ENCODE peak calls at places on chromosomes 11 and 22, in ten cellular contexts. One of them, this sample, is unnamed.

GRCh38 chr22:49320714-49321476 is 506.8 kb downstream of the BRD1 start:
- DNase-seq in fibroblast of mammary gland: no peak
- DNase-seq in stimulated activated CD4-positive, alpha-beta T cell treated with anti-CD3 and anti-CD28 coated beads, Interleukin-12 subunit alpha, Interleukin-12 subunit beta, amount 100 ng/mL, for 24 hours: no peak
- DNase-seq in astrocyte of the spinal cord: no peak
- DNase-seq in HT-29: no peak
- DNase-seq in amniotic stem cell: no peak
- DNase-seq in trophoblast cell: no peak
- DNase-seq in kidney: peak
- DNase-seq in activated CD4-positive, CD25-positive, alpha-beta regulatory T cell: no peak
- DNase-seq in RWPE1: no peak
- DNase-seq in this sample: no peak

GRCh38 chr11:18761741-18762140 is 29.9 kb downstream of the PTPN5 start:
- DNase-seq in HT-29: no peak
- DNase-seq in fibroblast of mammary gland: no peak
- DNase-seq in stimulated activated CD4-positive, alpha-beta T cell treated with anti-CD3 and anti-CD28 coated beads, Interleukin-12 subunit alpha, Interleukin-12 subunit beta, amount 100 ng/mL, for 24 hours: no peak
- DNase-seq in kidney: no peak
- DNase-seq in astrocyte of the spinal cord: no peak
- DNase-seq in RWPE1: no peak
- DNase-seq in amniotic stem cell: no peak
- DNase-seq in trophoblast cell: no peak
- DNase-seq in activated CD4-positive, CD25-positive, alpha-beta regulatory T cell: no peak
- DNase-seq in this sample: no peak

GRCh38 chr22:22684605-22685561 is 40.5 kb downstream of the GGTLC2 start:
- DNase-seq in kidney: no peak
- DNase-seq in HT-29: peak
- DNase-seq in fibroblast of mammary gland: peak
- DNase-seq in activated CD4-positive, CD25-positive, alpha-beta regulatory T cell: no peak
- DNase-seq in stimulated activated CD4-positive, alpha-beta T cell treated with anti-CD3 and anti-CD28 coated beads, Interleukin-12 subunit alpha, Interleukin-12 subunit beta, amount 100 ng/mL, for 24 hours: no peak
- DNase-seq in astrocyte of the spinal cord: peak
- DNase-seq in RWPE1: no peak
- DNase-seq in trophoblast cell: peak
- DNase-seq in amniotic stem cell: peak
- DNase-seq in this sample: no peak

GRCh38 chr11:71563401-71563800 is 2.0 kb upstream of the KRTAP5-10 start:
- DNase-seq in trophoblast cell: peak
- DNase-seq in fibroblast of mammary gland: peak
- DNase-seq in HT-29: peak
- DNase-seq in amniotic stem cell: peak
- DNase-seq in RWPE1: peak
- DNase-seq in astrocyte of the spinal cord: peak
- DNase-seq in stimulated activated CD4-positive, alpha-beta T cell treated with anti-CD3 and anti-CD28 coated beads, Interleukin-12 subunit alpha, Interleukin-12 subunit beta, amount 100 ng/mL, for 24 hours: peak
- DNase-seq in activated CD4-positive, CD25-positive, alpha-beta regulatory T cell: no peak
- DNase-seq in kidney: no peak
- DNase-seq in this sample: no peak

GRCh38 chr11:68963779-68964178 is 17.0 kb downstream of the MRGPRD start:
- DNase-seq in kidney: peak
- DNase-seq in astrocyte of the spinal cord: no peak
- DNase-seq in HT-29: no peak
- DNase-seq in activated CD4-positive, CD25-positive, alpha-beta regulatory T cell: no peak
- DNase-seq in trophoblast cell: peak
- DNase-seq in RWPE1: no peak
- DNase-seq in amniotic stem cell: no peak
- DNase-seq in fibroblast of mammary gland: no peak
- DNase-seq in stimulated activated CD4-positive, alpha-beta T cell treated with anti-CD3 and anti-CD28 coated beads, Interleukin-12 subunit alpha, Interleukin-12 subunit beta, amount 100 ng/mL, for 24 hours: no peak
- DNase-seq in this sample: no peak

GRCh38 chr22:46297151-46297819 is 615 bp downstream of the GTSE1 start:
- DNase-seq in amniotic stem cell: no peak
- DNase-seq in astrocyte of the spinal cord: peak
- DNase-seq in RWPE1: peak
- DNase-seq in trophoblast cell: peak
- DNase-seq in kidney: no peak
- DNase-seq in activated CD4-positive, CD25-positive, alpha-beta regulatory T cell: no peak
- DNase-seq in fibroblast of mammary gland: peak
- DNase-seq in stimulated activated CD4-positive, alpha-beta T cell treated with anti-CD3 and anti-CD28 coated beads, Interleukin-12 subunit alpha, Interleukin-12 subunit beta, amount 100 ng/mL, for 24 hours: peak
- DNase-seq in HT-29: peak
- DNase-seq in this sample: no peak

GRCh38 chr11:72303179-72303578 is 59.2 kb upstream of the PHOX2A start:
- DNase-seq in RWPE1: no peak
- DNase-seq in HT-29: no peak
- DNase-seq in fibroblast of mammary gland: no peak
- DNase-seq in astrocyte of the spinal cord: no peak
- DNase-seq in amniotic stem cell: no peak
- DNase-seq in trophoblast cell: no peak
- DNase-seq in activated CD4-positive, CD25-positive, alpha-beta regulatory T cell: no peak
- DNase-seq in kidney: no peak
- DNase-seq in stimulated activated CD4-positive, alpha-beta T cell treated with anti-CD3 and anti-CD28 coated beads, Interleukin-12 subunit alpha, Interleukin-12 subunit beta, amount 100 ng/mL, for 24 hours: no peak
- DNase-seq in this sample: no peak

GRCh38 chr11:126197277-126197939 is 14.0 kb downstream of the RPUSD4 start:
- DNase-seq in kidney: no peak
- DNase-seq in fibroblast of mammary gland: no peak
- DNase-seq in activated CD4-positive, CD25-positive, alpha-beta regulatory T cell: no peak
- DNase-seq in astrocyte of the spinal cord: peak
- DNase-seq in amniotic stem cell: no peak
- DNase-seq in HT-29: no peak
- DNase-seq in stimulated activated CD4-positive, alpha-beta T cell treated with anti-CD3 and anti-CD28 coated beads, Interleukin-12 subunit alpha, Interleukin-12 subunit beta, amount 100 ng/mL, for 24 hours: no peak
- DNase-seq in trophoblast cell: peak
- DNase-seq in RWPE1: no peak
- DNase-seq in this sample: no peak

GRCh38 chr11:64003807-64004589 is 17.8 kb downstream of the OTUB1 start:
- DNase-seq in RWPE1: no peak
- DNase-seq in amniotic stem cell: no peak
- DNase-seq in fibroblast of mammary gland: no peak
- DNase-seq in activated CD4-positive, CD25-positive, alpha-beta regulatory T cell: no peak
- DNase-seq in kidney: peak
- DNase-seq in HT-29: no peak
- DNase-seq in trophoblast cell: no peak
- DNase-seq in stimulated activated CD4-positive, alpha-beta T cell treated with anti-CD3 and anti-CD28 coated beads, Interleukin-12 subunit alpha, Interleukin-12 subunit beta, amount 100 ng/mL, for 24 hours: no peak
- DNase-seq in astrocyte of the spinal cord: no peak
- DNase-seq in this sample: no peak

GRCh38 chr11:72720806-72721205 is 31.4 kb downstream of the ARAP1 start:
- DNase-seq in RWPE1: no peak
- DNase-seq in stimulated activated CD4-positive, alpha-beta T cell treated with anti-CD3 and anti-CD28 coated beads, Interleukin-12 subunit alpha, Interleukin-12 subunit beta, amount 100 ng/mL, for 24 hours: no peak
- DNase-seq in fibroblast of mammary gland: no peak
- DNase-seq in activated CD4-positive, CD25-positive, alpha-beta regulatory T cell: no peak
- DNase-seq in astrocyte of the spinal cord: no peak
- DNase-seq in HT-29: peak
- DNase-seq in kidney: peak
- DNase-seq in trophoblast cell: no peak
- DNase-seq in amniotic stem cell: no peak
- DNase-seq in this sample: no peak

GRCh38 chr22:36569999-36570398 is 41.0 kb upstream of the EIF3D start:
- DNase-seq in HT-29: peak
- DNase-seq in RWPE1: no peak
- DNase-seq in activated CD4-positive, CD25-positive, alpha-beta regulatory T cell: no peak
- DNase-seq in stimulated activated CD4-positive, alpha-beta T cell treated with anti-CD3 and anti-CD28 coated beads, Interleukin-12 subunit alpha, Interleukin-12 subunit beta, amount 100 ng/mL, for 24 hours: no peak
- DNase-seq in amniotic stem cell: no peak
- DNase-seq in kidney: no peak
- DNase-seq in astrocyte of the spinal cord: no peak
- DNase-seq in trophoblast cell: peak
- DNase-seq in fibroblast of mammary gland: peak
- DNase-seq in this sample: no peak

GRCh38 chr11:70088735-70089250 is 10.7 kb downstream of the ANO1 start:
- DNase-seq in stimulated activated CD4-positive, alpha-beta T cell treated with anti-CD3 and anti-CD28 coated beads, Interleukin-12 subunit alpha, Interleukin-12 subunit beta, amount 100 ng/mL, for 24 hours: no peak
- DNase-seq in HT-29: no peak
- DNase-seq in kidney: no peak
- DNase-seq in activated CD4-positive, CD25-positive, alpha-beta regulatory T cell: no peak
- DNase-seq in amniotic stem cell: no peak
- DNase-seq in astrocyte of the spinal cord: no peak
- DNase-seq in RWPE1: no peak
- DNase-seq in trophoblast cell: no peak
- DNase-seq in fibroblast of mammary gland: no peak
- DNase-seq in this sample: no peak

GRCh38 chr11:19734171-19734570 is 21.5 kb downstream of the NAV2 start:
- DNase-seq in amniotic stem cell: no peak
- DNase-seq in HT-29: no peak
- DNase-seq in activated CD4-positive, CD25-positive, alpha-beta regulatory T cell: no peak
- DNase-seq in astrocyte of the spinal cord: no peak
- DNase-seq in RWPE1: no peak
- DNase-seq in kidney: no peak
- DNase-seq in stimulated activated CD4-positive, alpha-beta T cell treated with anti-CD3 and anti-CD28 coated beads, Interleukin-12 subunit alpha, Interleukin-12 subunit beta, amount 100 ng/mL, for 24 hours: no peak
- DNase-seq in fibroblast of mammary gland: peak
- DNase-seq in trophoblast cell: no peak
- DNase-seq in this sample: no peak

GRCh38 chr11:111301004-111301839 is 2.9 kb downstream of the POU2AF3 start:
- DNase-seq in amniotic stem cell: no peak
- DNase-seq in fibroblast of mammary gland: no peak
- DNase-seq in trophoblast cell: no peak
- DNase-seq in astrocyte of the spinal cord: no peak
- DNase-seq in activated CD4-positive, CD25-positive, alpha-beta regulatory T cell: no peak
- DNase-seq in kidney: no peak
- DNase-seq in RWPE1: no peak
- DNase-seq in stimulated activated CD4-positive, alpha-beta T cell treated with anti-CD3 and anti-CD28 coated beads, Interleukin-12 subunit alpha, Interleukin-12 subunit beta, amount 100 ng/mL, for 24 hours: no peak
- DNase-seq in HT-29: no peak
- DNase-seq in this sample: no peak

GRCh38 chr11:64343740-64344133 is 3.7 kb downstream of the CCDC88B start:
- DNase-seq in RWPE1: no peak
- DNase-seq in fibroblast of mammary gland: no peak
- DNase-seq in stimulated activated CD4-positive, alpha-beta T cell treated with anti-CD3 and anti-CD28 coated beads, Interleukin-12 subunit alpha, Interleukin-12 subunit beta, amount 100 ng/mL, for 24 hours: no peak
- DNase-seq in amniotic stem cell: no peak
- DNase-seq in HT-29: no peak
- DNase-seq in trophoblast cell: peak
- DNase-seq in activated CD4-positive, CD25-positive, alpha-beta regulatory T cell: no peak
- DNase-seq in astrocyte of the spinal cord: no peak
- DNase-seq in kidney: no peak
- DNase-seq in this sample: no peak

GRCh38 chr22:42343136-42343484 is 72.7 kb upstream of the TCF20 start:
- DNase-seq in stimulated activated CD4-positive, alpha-beta T cell treated with anti-CD3 and anti-CD28 coated beads, Interleukin-12 subunit alpha, Interleukin-12 subunit beta, amount 100 ng/mL, for 24 hours: no peak
- DNase-seq in fibroblast of mammary gland: no peak
- DNase-seq in kidney: no peak
- DNase-seq in RWPE1: no peak
- DNase-seq in activated CD4-positive, CD25-positive, alpha-beta regulatory T cell: no peak
- DNase-seq in astrocyte of the spinal cord: no peak
- DNase-seq in amniotic stem cell: no peak
- DNase-seq in trophoblast cell: no peak
- DNase-seq in HT-29: no peak
- DNase-seq in this sample: no peak

GRCh38 chr11:117572129-117572528 is 224.9 kb downstream of the DSCAML1 start:
- DNase-seq in RWPE1: no peak
- DNase-seq in activated CD4-positive, CD25-positive, alpha-beta regulatory T cell: no peak
- DNase-seq in kidney: no peak
- DNase-seq in HT-29: no peak
- DNase-seq in amniotic stem cell: no peak
- DNase-seq in astrocyte of the spinal cord: no peak
- DNase-seq in trophoblast cell: no peak
- DNase-seq in fibroblast of mammary gland: no peak
- DNase-seq in stimulated activated CD4-positive, alpha-beta T cell treated with anti-CD3 and anti-CD28 coated beads, Interleukin-12 subunit alpha, Interleukin-12 subunit beta, amount 100 ng/mL, for 24 hours: no peak
- DNase-seq in this sample: no peak

GRCh38 chr11:76670475-76671235 is at the start of gene LRRC32:
- DNase-seq in trophoblast cell: peak
- DNase-seq in amniotic stem cell: no peak
- DNase-seq in kidney: peak
- DNase-seq in HT-29: no peak
- DNase-seq in astrocyte of the spinal cord: no peak
- DNase-seq in stimulated activated CD4-positive, alpha-beta T cell treated with anti-CD3 and anti-CD28 coated beads, Interleukin-12 subunit alpha, Interleukin-12 subunit beta, amount 100 ng/mL, for 24 hours: no peak
- DNase-seq in RWPE1: no peak
- DNase-seq in activated CD4-positive, CD25-positive, alpha-beta regulatory T cell: peak
- DNase-seq in fibroblast of mammary gland: no peak
- DNase-seq in this sample: no peak

GRCh38 chr11:38538866-38539651 is 1941.0 kb upstream of the RAG2 start:
- DNase-seq in activated CD4-positive, CD25-positive, alpha-beta regulatory T cell: no peak
- DNase-seq in kidney: no peak
- DNase-seq in astrocyte of the spinal cord: no peak
- DNase-seq in HT-29: no peak
- DNase-seq in RWPE1: no peak
- DNase-seq in stimulated activated CD4-positive, alpha-beta T cell treated with anti-CD3 and anti-CD28 coated beads, Interleukin-12 subunit alpha, Interleukin-12 subunit beta, amount 100 ng/mL, for 24 hours: no peak
- DNase-seq in trophoblast cell: no peak
- DNase-seq in fibroblast of mammary gland: no peak
- DNase-seq in amniotic stem cell: no peak
- DNase-seq in this sample: no peak

GRCh38 chr11:45917286-45917622 is 423 bp downstream of the PEX16 start:
- DNase-seq in kidney: peak
- DNase-seq in fibroblast of mammary gland: no peak
- DNase-seq in RWPE1: no peak
- DNase-seq in amniotic stem cell: no peak
- DNase-seq in trophoblast cell: no peak
- DNase-seq in astrocyte of the spinal cord: no peak
- DNase-seq in stimulated activated CD4-positive, alpha-beta T cell treated with anti-CD3 and anti-CD28 coated beads, Interleukin-12 subunit alpha, Interleukin-12 subunit beta, amount 100 ng/mL, for 24 hours: no peak
- DNase-seq in activated CD4-positive, CD25-positive, alpha-beta regulatory T cell: no peak
- DNase-seq in HT-29: no peak
- DNase-seq in this sample: no peak

GRCh38 chr11:74925281-74925680 is 23.6 kb downstream of the XRRA1 start:
- DNase-seq in astrocyte of the spinal cord: peak
- DNase-seq in amniotic stem cell: no peak
- DNase-seq in kidney: no peak
- DNase-seq in stimulated activated CD4-positive, alpha-beta T cell treated with anti-CD3 and anti-CD28 coated beads, Interleukin-12 subunit alpha, Interleukin-12 subunit beta, amount 100 ng/mL, for 24 hours: no peak
- DNase-seq in activated CD4-positive, CD25-positive, alpha-beta regulatory T cell: no peak
- DNase-seq in HT-29: no peak
- DNase-seq in trophoblast cell: no peak
- DNase-seq in RWPE1: no peak
- DNase-seq in fibroblast of mammary gland: peak
- DNase-seq in this sample: no peak

GRCh38 chr22:45503071-45503815 is 560 bp downstream of the FBLN1 start:
- DNase-seq in astrocyte of the spinal cord: no peak
- DNase-seq in stimulated activated CD4-positive, alpha-beta T cell treated with anti-CD3 and anti-CD28 coated beads, Interleukin-12 subunit alpha, Interleukin-12 subunit beta, amount 100 ng/mL, for 24 hours: no peak
- DNase-seq in kidney: peak
- DNase-seq in trophoblast cell: peak
- DNase-seq in HT-29: no peak
- DNase-seq in activated CD4-positive, CD25-positive, alpha-beta regulatory T cell: no peak
- DNase-seq in amniotic stem cell: no peak
- DNase-seq in fibroblast of mammary gland: no peak
- DNase-seq in RWPE1: peak
- DNase-seq in this sample: no peak

GRCh38 chr22:23221351-23221804 is 41.1 kb downstream of the BCR start:
- DNase-seq in activated CD4-positive, CD25-positive, alpha-beta regulatory T cell: no peak
- DNase-seq in RWPE1: no peak
- DNase-seq in kidney: peak
- DNase-seq in HT-29: no peak
- DNase-seq in stimulated activated CD4-positive, alpha-beta T cell treated with anti-CD3 and anti-CD28 coated beads, Interleukin-12 subunit alpha, Interleukin-12 subunit beta, amount 100 ng/mL, for 24 hours: no peak
- DNase-seq in fibroblast of mammary gland: no peak
- DNase-seq in astrocyte of the spinal cord: no peak
- DNase-seq in amniotic stem cell: no peak
- DNase-seq in trophoblast cell: no peak
- DNase-seq in this sample: no peak

GRCh38 chr22:39719559-39720450 is 149.3 kb downstream of the CACNA1I start:
- DNase-seq in kidney: no peak
- DNase-seq in amniotic stem cell: no peak
- DNase-seq in fibroblast of mammary gland: no peak
- DNase-seq in trophoblast cell: no peak
- DNase-seq in RWPE1: no peak
- DNase-seq in activated CD4-positive, CD25-positive, alpha-beta regulatory T cell: no peak
- DNase-seq in stimulated activated CD4-positive, alpha-beta T cell treated with anti-CD3 and anti-CD28 coated beads, Interleukin-12 subunit alpha, Interleukin-12 subunit beta, amount 100 ng/mL, for 24 hours: no peak
- DNase-seq in astrocyte of the spinal cord: peak
- DNase-seq in HT-29: no peak
- DNase-seq in this sample: no peak

GRCh38 chr22:24950272-24950902 is 2.1 kb upstream of the KIAA1671 start:
- DNase-seq in amniotic stem cell: no peak
- DNase-seq in fibroblast of mammary gland: peak
- DNase-seq in activated CD4-positive, CD25-positive, alpha-beta regulatory T cell: no peak
- DNase-seq in astrocyte of the spinal cord: no peak
- DNase-seq in trophoblast cell: no peak
- DNase-seq in stimulated activated CD4-positive, alpha-beta T cell treated with anti-CD3 and anti-CD28 coated beads, Interleukin-12 subunit alpha, Interleukin-12 subunit beta, amount 100 ng/mL, for 24 hours: no peak
- DNase-seq in RWPE1: no peak
- DNase-seq in kidney: no peak
- DNase-seq in HT-29: no peak
- DNase-seq in this sample: no peak

GRCh38 chr11:36280531-36280930 is 8.7 kb downstream of the COMMD9 start:
- DNase-seq in kidney: no peak
- DNase-seq in fibroblast of mammary gland: peak
- DNase-seq in trophoblast cell: no peak
- DNase-seq in astrocyte of the spinal cord: no peak
- DNase-seq in activated CD4-positive, CD25-positive, alpha-beta regulatory T cell: no peak
- DNase-seq in amniotic stem cell: no peak
- DNase-seq in RWPE1: peak
- DNase-seq in HT-29: no peak
- DNase-seq in stimulated activated CD4-positive, alpha-beta T cell treated with anti-CD3 and anti-CD28 coated beads, Interleukin-12 subunit alpha, Interleukin-12 subunit beta, amount 100 ng/mL, for 24 hours: no peak
- DNase-seq in this sample: no peak

GRCh38 chr11:33696411-33696810 is 4.2 kb downstream of the C11orf91 start:
- DNase-seq in stimulated activated CD4-positive, alpha-beta T cell treated with anti-CD3 and anti-CD28 coated beads, Interleukin-12 subunit alpha, Interleukin-12 subunit beta, amount 100 ng/mL, for 24 hours: no peak
- DNase-seq in HT-29: no peak
- DNase-seq in RWPE1: no peak
- DNase-seq in astrocyte of the spinal cord: no peak
- DNase-seq in amniotic stem cell: no peak
- DNase-seq in kidney: no peak
- DNase-seq in trophoblast cell: no peak
- DNase-seq in fibroblast of mammary gland: no peak
- DNase-seq in activated CD4-positive, CD25-positive, alpha-beta regulatory T cell: no peak
- DNase-seq in this sample: no peak

GRCh38 chr22:38214248-38215056 is 12.7 kb downstream of the MAFF start:
- DNase-seq in HT-29: no peak
- DNase-seq in kidney: peak
- DNase-seq in fibroblast of mammary gland: no peak
- DNase-seq in trophoblast cell: peak
- DNase-seq in stimulated activated CD4-positive, alpha-beta T cell treated with anti-CD3 and anti-CD28 coated beads, Interleukin-12 subunit alpha, Interleukin-12 subunit beta, amount 100 ng/mL, for 24 hours: peak
- DNase-seq in amniotic stem cell: no peak
- DNase-seq in RWPE1: no peak
- DNase-seq in astrocyte of the spinal cord: peak
- DNase-seq in activated CD4-positive, CD25-positive, alpha-beta regulatory T cell: peak
- DNase-seq in this sample: no peak

This sample was measured in tibial nerve.